ENCODE peak calls at places on chromosomes 5 and 9, in ten cellular contexts. L is pancreas, Q is lung, M is hepatic stellate cell, G is HFF-Myc, T is EL, J is HS-27A, Y is A172, K is non-pigmented ciliary epithelial cell, H is astrocyte of the spinal cord. I is an unnamed sample.
A peak's percentile ranks its signal among the peaks of the same experiment; 100 is the strongest.

GRCh38 chr9:87179556-87180340 is 232.4 kb upstream of the GAS1 start:
- DNase-seq in L (no peak), Q (no peak), M (no peak), G (no peak), T (peak; percentile 86), J (no peak), Y (no peak), K (peak; percentile 60), H (peak; percentile 35), I (no peak)

GRCh38 chr5:179403426-179404147 is 58.3 kb upstream of the ADAMTS2 start:
- DNase-seq in L (no peak), Q (no peak), M (no peak), G (no peak), T (no peak), J (no peak), Y (no peak), K (no peak), H (no peak), I (no peak)

GRCh38 chr5:130323804-130324454 is 419.7 kb downstream of the CHSY3 start:
- DNase-seq in L (no peak), Q (no peak), M (no peak), G (no peak), T (no peak), J (no peak), Y (peak; percentile 60), K (peak; percentile 44), H (peak; percentile 25), I (no peak)

GRCh38 chr5:21391506-21391905 is 1403.5 kb upstream of the CDH18 start:
- DNase-seq in L (no peak), Q (no peak), M (no peak), G (no peak), T (no peak), J (peak; percentile 1), Y (peak; percentile 45), K (no peak), H (peak; percentile 73), I (no peak)

GRCh38 chr9:14846871-14847311 is 63.3 kb downstream of the FREM1 start:
- DNase-seq in L (peak; percentile 14), Q (peak; percentile 52), M (peak; percentile 65), G (peak; percentile 15), T (peak; percentile 53), J (peak; percentile 3), Y (peak; percentile 33), K (peak; percentile 0), H (peak; percentile 20), I (peak; percentile 50)

GRCh38 chr9:106799146-106799545 is 63.8 kb upstream of the ZNF462 start:
- DNase-seq in L (no peak), Q (no peak), M (peak; percentile 77), G (peak; percentile 19), T (peak; percentile 92), J (peak; percentile 80), Y (peak; percentile 90), K (peak; percentile 78), H (peak; percentile 85), I (no peak)

GRCh38 chr5:61603211-61603908 is 271.3 kb downstream of the ZSWIM6 start:
- DNase-seq in L (peak; percentile 38), Q (no peak), M (no peak), G (no peak), T (peak; percentile 26), J (no peak), Y (peak; percentile 19), K (no peak), H (no peak), I (peak; percentile 32)

GRCh38 chr9:136547508-136548215 is 1.8 kb upstream of the NOTCH1 start:
- DNase-seq in L (no peak), Q (no peak), M (no peak), G (no peak), T (no peak), J (no peak), Y (no peak), K (no peak), H (no peak), I (no peak)

GRCh38 chr9:23821400-23822181 is 4.4 kb downstream of the ELAVL2 start:
- DNase-seq in L (no peak), Q (no peak), M (no peak), G (no peak), T (no peak), J (no peak), Y (no peak), K (no peak), H (peak; percentile 49), I (peak; percentile 20)

GRCh38 chr9:98787766-98788335 is 8.5 kb downstream of the ANKS6 start:
- DNase-seq in L (no peak), Q (no peak), M (no peak), G (no peak), T (no peak), J (no peak), Y (no peak), K (no peak), H (no peak), I (no peak)

GRCh38 chr5:149205625-149206523 is 64.6 kb downstream of the ABLIM3 start:
- DNase-seq in L (peak; percentile 11), Q (peak; percentile 56), M (peak; percentile 53), G (peak; percentile 84), T (peak; percentile 93), J (no peak), Y (no peak), K (no peak), H (peak; percentile 78), I (peak; percentile 22)

GRCh38 chr5:66898241-66899039 is 298.2 kb downstream of the CD180 start:
- DNase-seq in L (no peak), Q (no peak), M (no peak), G (no peak), T (no peak), J (no peak), Y (no peak), K (no peak), H (no peak), I (peak; percentile 22)

GRCh38 chr9:126327750-126328120 is 1.1 kb downstream of the MVB12B start:
- DNase-seq in L (no peak), Q (no peak), M (no peak), G (no peak), T (no peak), J (no peak), Y (no peak), K (no peak), H (no peak), I (no peak)

GRCh38 chr5:5069851-5070250 is 70.3 kb upstream of the ADAMTS16 start:
- DNase-seq in L (no peak), Q (no peak), M (no peak), G (no peak), T (no peak), J (no peak), Y (no peak), K (no peak), H (no peak), I (no peak)

GRCh38 chr9:3708751-3709150 is 182.9 kb upstream of the RFX3 start:
- DNase-seq in L (no peak), Q (no peak), M (no peak), G (no peak), T (no peak), J (no peak), Y (no peak), K (no peak), H (peak; percentile 36), I (peak; percentile 94)

GRCh38 chr9:120344230-120344629 is 235.7 kb downstream of the CDK5RAP2 start:
- DNase-seq in L (no peak), Q (no peak), M (peak; percentile 54), G (peak; percentile 69), T (peak; percentile 74), J (no peak), Y (peak; percentile 86), K (peak; percentile 47), H (peak; percentile 29), I (no peak)

GRCh38 chr9:96874947-96875459 is 20.7 kb upstream of the ZNF782 start:
- DNase-seq in L (peak; percentile 83), Q (no peak), M (no peak), G (no peak), T (peak; percentile 27), J (no peak), Y (peak; percentile 63), K (no peak), H (peak; percentile 71), I (peak; percentile 58)

GRCh38 chr9:130118841-130119520 is 53.2 kb upstream of the NCS1 start:
- DNase-seq in L (no peak), Q (no peak), M (no peak), G (no peak), T (no peak), J (no peak), Y (peak; percentile 3), K (no peak), H (peak; percentile 74), I (peak; percentile 39)

GRCh38 chr5:34503379-34504346 is 152.5 kb upstream of the RAI14 start:
- DNase-seq in L (no peak), Q (no peak), M (no peak), G (no peak), T (no peak), J (no peak), Y (no peak), K (no peak), H (no peak), I (no peak)

GRCh38 chr9:114995681-114996221 is 65.4 kb upstream of the TNFSF8 start:
- DNase-seq in L (no peak), Q (peak; percentile 69), M (no peak), G (no peak), T (no peak), J (no peak), Y (no peak), K (no peak), H (no peak), I (peak; percentile 75)

GRCh38 chr5:179930788-179931473 is 23.2 kb upstream of the TBC1D9B start:
- DNase-seq in L (peak; percentile 18), Q (no peak), M (no peak), G (no peak), T (no peak), J (no peak), Y (no peak), K (no peak), H (no peak), I (no peak)

GRCh38 chr9:92187989-92188714 is 72.9 kb upstream of the SPTLC1 start:
- DNase-seq in L (no peak), Q (no peak), M (no peak), G (no peak), T (no peak), J (no peak), Y (no peak), K (no peak), H (peak; percentile 70), I (no peak)

GRCh38 chr9:113602126-113603119 is 138.9 kb downstream of the RGS3 start:
- DNase-seq in L (peak; percentile 44), Q (peak; percentile 69), M (peak; percentile 94), G (peak; percentile 90), T (peak; percentile 91), J (no peak), Y (peak; percentile 83), K (no peak), H (peak; percentile 91), I (peak; percentile 35)

GRCh38 chr5:56053363-56053762 is 58.6 kb upstream of the IL6ST start:
- DNase-seq in L (no peak), Q (no peak), M (no peak), G (no peak), T (no peak), J (no peak), Y (no peak), K (no peak), H (no peak), I (no peak)

GRCh38 chr9:85212887-85213286 is 528.9 kb downstream of the AGTPBP1 start:
- DNase-seq in L (no peak), Q (no peak), M (no peak), G (peak; percentile 17), T (peak; percentile 84), J (no peak), Y (peak; percentile 13), K (peak; percentile 60), H (peak; percentile 82), I (no peak)

GRCh38 chr5:174972291-174972690 is 247.9 kb downstream of the MSX2 start:
- DNase-seq in L (peak; percentile 48), Q (peak; percentile 37), M (no peak), G (no peak), T (peak; percentile 2), J (no peak), Y (no peak), K (no peak), H (no peak), I (peak; percentile 79)

GRCh38 chr9:81069038-81069795 is 620.1 kb downstream of the TLE1 start:
- DNase-seq in L (no peak), Q (no peak), M (no peak), G (no peak), T (no peak), J (no peak), Y (no peak), K (no peak), H (no peak), I (no peak)

GRCh38 chr9:116693233-116693731 is 6.2 kb downstream of the TRIM32 start:
- DNase-seq in L (no peak), Q (no peak), M (peak; percentile 38), G (no peak), T (peak; percentile 82), J (no peak), Y (no peak), K (peak; percentile 36), H (no peak), I (no peak)